ENCODE peak calls at places on chromosomes 13 and 19, in four cellular contexts. F, K, M and Z are unnamed samples. For H3K4me1, the result is how much of the 10 kb centered on the place peaks cover.

GRCh38 chr19:15320118-15320517 is 12.2 kb downstream of the BRD4 start:
- DNase-seq in F (no peak), K (no peak), M (no peak), Z (no peak)

GRCh38 chr13:59360108-59360507 is 803.6 kb downstream of the DIAPH3 start:
- DNase-seq in F (no peak), K (no peak), M (no peak), Z (no peak)

GRCh38 chr19:51407631-51408131 is 9.8 kb downstream of the SIGLEC10 start:
- DNase-seq in F (no peak), K (peak), M (no peak), Z (no peak)

GRCh38 chr13:100068532-100068931 is 20.4 kb upstream of the PCCA start:
- DNase-seq in F (no peak), K (no peak), M (no peak), Z (no peak)

GRCh38 chr13:66888698-66889097 is 341.4 kb downstream of the PCDH9 start:
- DNase-seq in F (no peak), K (no peak), M (no peak), Z (no peak)

GRCh38 chr19:29482855-29483640 is 42.7 kb upstream of the VSTM2B start:
- DNase-seq in F (no peak), K (no peak), M (peak), Z (no peak)

GRCh38 chr19:35048911-35049411 is 7.4 kb downstream of the HPN start:
- DNase-seq in F (peak), K (no peak), M (no peak), Z (no peak)

GRCh38 chr13:59914556-59914955 is 249.2 kb downstream of the DIAPH3 start:
- DNase-seq in F (no peak), K (no peak), M (no peak), Z (no peak)

GRCh38 chr19:7223429-7223828 is 70.8 kb downstream of the INSR start:
- DNase-seq in F (no peak), K (no peak), M (no peak), Z (no peak)

GRCh38 chr13:106651442-106651841 is 83.5 kb upstream of the ARGLU1 start:
- DNase-seq in F (no peak), K (no peak), M (no peak), Z (no peak)

GRCh38 chr13:112722433-112723250 is 32.8 kb downstream of the ATP11A start:
- DNase-seq in F (peak), K (peak), M (peak), Z (no peak)

GRCh38 chr19:18967358-18968146 is 26.5 kb upstream of the HOMER3 start:
- DNase-seq in F (peak), K (peak), M (peak), Z (peak)

GRCh38 chr13:52955505-52955904 is 73.1 kb upstream of the OLFM4 start:
- DNase-seq in F (no peak), K (no peak), M (no peak), Z (no peak)

GRCh38 chr19:46487802-46488445 is 7.7 kb downstream of the PNMA8B start:
- DNase-seq in F (peak), K (peak), M (peak), Z (peak)
- H3K4me1 ChIP-seq in F (under half), K (under half), M (under half), Z (under half)

GRCh38 chr13:31764556-31764955 is 25.2 kb downstream of the RXFP2 start:
- DNase-seq in F (no peak), K (no peak), M (no peak), Z (no peak)
- H3K4me1 ChIP-seq in F (under half), K (under half), M (under half), Z (under half)

GRCh38 chr19:572891-573825 is 762 bp downstream of the BSG start:
- DNase-seq in F (peak), K (peak), M (no peak), Z (peak)
- H3K4me1 ChIP-seq in F (half or more), K (half or more), M (under half), Z (under half)

GRCh38 chr19:12924621-12925310 is 5.7 kb upstream of the SYCE2 start:
- DNase-seq in F (no peak), K (no peak), M (no peak), Z (no peak)
- H3K4me1 ChIP-seq in F (under half), K (under half), M (under half), Z (under half)

DNA sequence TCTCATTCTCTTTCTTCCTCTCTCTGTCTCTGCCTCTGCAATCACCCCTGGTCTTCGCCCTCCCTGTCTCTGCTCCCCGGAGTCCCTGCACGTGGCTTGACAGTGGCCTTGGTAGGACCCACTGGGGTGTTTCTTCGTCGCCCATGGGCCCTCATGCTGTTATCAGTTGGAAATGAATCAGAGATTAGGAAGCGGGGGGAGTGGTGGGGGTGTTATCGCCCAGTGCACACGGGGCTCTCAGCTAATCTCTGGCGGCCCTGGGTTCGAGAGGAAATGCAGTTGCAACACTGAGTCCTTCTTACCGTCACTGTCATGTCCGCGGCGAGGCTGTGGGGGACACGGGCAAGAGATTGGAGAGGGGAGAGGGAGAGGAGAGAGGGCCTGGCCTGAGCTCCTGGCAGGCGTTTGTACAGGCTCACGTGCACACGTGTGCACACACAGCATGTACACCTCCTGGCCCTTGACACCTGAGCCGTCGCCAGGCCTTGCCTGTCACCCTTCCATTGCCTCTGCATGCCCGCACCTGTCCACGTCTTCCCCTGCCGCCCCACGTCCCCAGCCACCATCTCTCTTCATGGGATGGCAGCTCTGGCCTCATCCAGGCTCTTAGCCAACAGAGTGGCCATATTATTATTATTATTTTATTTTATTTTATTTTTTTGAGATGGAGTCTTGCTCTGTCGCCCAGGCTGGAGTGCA is 37.8 kb upstream of the SLC7A10 start:
- DNase-seq in F (no peak), K (no peak), M (no peak), Z (no peak)
- H3K4me1 ChIP-seq in F (under half), K (under half), M (under half), Z (under half)

DNA sequence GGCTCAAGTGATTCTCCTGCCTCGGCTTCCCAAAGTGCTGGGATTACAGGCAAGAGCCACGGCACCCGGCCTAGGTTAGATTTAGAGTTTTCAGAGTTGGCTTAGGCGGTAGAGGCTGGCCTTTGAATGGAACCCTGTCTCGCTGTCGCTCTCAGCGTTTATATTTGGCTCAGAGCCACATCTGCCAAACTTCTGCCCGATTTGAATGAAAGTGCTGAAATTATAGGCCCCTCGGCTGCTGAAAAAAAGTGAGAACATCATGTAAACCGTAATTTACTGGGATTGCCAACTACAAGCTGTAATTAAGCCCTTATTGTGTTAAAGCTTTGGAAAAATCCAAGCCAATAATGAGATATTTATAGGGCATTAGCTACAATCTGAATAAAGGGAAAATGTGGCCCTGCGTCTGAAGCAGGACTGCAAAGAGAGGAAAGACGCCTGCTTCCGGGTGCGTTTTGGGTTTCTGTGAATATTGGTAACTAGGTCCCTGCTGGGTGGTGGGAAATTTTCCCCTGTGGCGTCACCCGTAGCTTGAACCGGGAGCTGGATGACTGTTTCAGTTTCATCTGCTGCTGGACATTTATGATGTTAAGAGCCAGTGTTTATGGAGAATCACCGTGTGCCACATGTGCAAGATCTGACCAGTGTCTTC is 9.8 kb downstream of the DNM2 start:
- DNase-seq in F (no peak), K (no peak), M (no peak), Z (no peak)
- H3K4me1 ChIP-seq in F (half or more), K (half or more), M (under half), Z (under half)

DNA sequence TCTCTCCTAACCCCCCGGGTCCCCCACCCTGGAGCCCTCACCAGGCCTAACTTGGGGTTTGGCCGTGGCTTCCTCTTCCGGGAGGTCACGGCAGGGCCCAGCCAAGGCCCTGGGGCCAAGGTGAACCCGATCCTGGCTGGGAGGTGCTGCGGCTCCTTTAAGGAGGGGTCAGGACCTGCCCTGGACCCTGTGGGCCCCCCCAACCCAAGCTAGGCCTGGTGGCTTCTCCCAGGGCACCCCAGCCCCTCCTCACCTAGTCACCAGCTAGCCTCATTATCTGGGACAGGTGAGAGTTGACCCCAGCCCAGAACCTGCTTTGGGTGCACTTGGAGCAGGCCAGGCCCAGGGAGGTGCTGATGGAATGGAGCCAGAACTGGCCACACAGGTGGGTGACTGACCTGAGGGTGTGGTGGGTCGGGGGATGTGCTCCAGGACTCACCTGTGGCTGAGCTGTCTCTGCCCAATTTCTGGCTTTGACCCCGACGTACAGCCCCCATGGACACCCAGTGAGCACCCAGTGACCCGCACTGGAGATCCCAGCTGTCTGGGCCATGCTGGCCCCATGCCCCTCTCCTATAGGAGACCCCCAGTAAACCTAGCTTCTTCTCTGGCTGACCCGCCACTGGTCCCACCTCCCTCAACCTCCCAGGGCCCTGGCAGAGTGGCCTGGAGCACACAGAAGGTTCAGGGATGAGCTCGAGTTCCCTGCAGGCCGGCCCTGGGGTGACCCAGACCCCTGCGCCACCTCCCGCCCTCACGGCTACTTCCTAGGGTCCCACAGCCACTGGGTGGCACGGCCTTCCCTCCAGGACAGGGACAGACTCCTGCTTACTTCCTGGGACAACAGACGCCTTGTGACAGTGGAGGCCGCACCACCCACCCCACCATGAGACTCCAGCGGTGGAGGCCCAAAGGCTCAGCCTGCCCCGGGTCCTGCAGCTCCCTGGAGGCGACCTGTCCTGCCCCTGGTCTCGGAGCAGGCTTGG is 6.7 kb upstream of the MKNK2 start:
- DNase-seq in F (no peak), K (peak), M (no peak), Z (no peak)
- H3K4me1 ChIP-seq in F (half or more), K (half or more), M (under half), Z (under half)

GRCh38 chr19:10105241-10106099 is 692 bp upstream of the PPAN start:
- DNase-seq in F (no peak), K (no peak), M (no peak), Z (peak)

GRCh38 chr19:10109528-10109927 is 2.0 kb upstream of the P2RY11 start:
- DNase-seq in F (no peak), K (no peak), M (no peak), Z (no peak)

GRCh38 chr19:10107254-10107653 is 1.1 kb downstream of the PPAN start:
- DNase-seq in F (no peak), K (no peak), M (no peak), Z (no peak)

GRCh38 chr19:10106100-10106936 is at the start of gene PPAN:
- DNase-seq in F (peak), K (peak), M (peak), Z (peak)

DNA sequence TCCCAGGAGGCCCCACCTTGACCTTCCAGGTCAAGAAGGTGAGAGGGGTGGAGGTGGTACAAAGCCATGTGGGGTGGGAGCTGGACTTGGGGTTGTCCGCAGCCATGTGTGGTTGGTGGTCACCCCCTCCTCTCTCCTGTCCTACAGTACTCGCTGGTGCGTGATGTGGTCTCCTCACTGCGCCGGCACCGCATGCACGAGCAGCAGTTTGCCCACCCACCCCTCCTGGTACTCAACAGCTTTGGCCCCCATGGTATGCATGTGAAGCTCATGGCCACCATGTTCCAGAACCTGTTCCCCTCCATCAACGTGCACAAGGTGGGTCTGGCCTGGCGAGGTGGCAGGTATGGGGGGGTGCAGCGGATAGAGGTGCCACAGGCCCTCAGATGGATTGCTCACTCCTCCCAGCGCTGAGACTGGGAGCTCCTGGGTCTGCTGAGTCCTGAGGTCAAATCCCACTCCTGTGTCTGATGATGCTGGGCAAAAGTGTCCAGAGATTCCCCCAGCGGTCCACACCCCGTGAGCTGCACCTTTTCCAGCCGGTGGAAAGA is 1.7 kb downstream of the PPAN start:
- DNase-seq in F (no peak), K (no peak), M (no peak), Z (no peak)
- H3K4me1 ChIP-seq in F (under half), K (under half), M (under half), Z (under half)

GRCh38 chr19:38265213-38265861 is 964 bp downstream of the SPINT2 start:
- DNase-seq in F (no peak), K (no peak), M (no peak), Z (peak)

GRCh38 chr19:38267780-38268430 is 3.5 kb downstream of the SPINT2 start:
- DNase-seq in F (no peak), K (no peak), M (no peak), Z (peak)

GRCh38 chr19:38264486-38265212 is at the start of gene SPINT2:
- DNase-seq in F (no peak), K (peak), M (no peak), Z (no peak)

GRCh38 chr19:38266981-38267597 is 2.7 kb downstream of the SPINT2 start:
- DNase-seq in F (no peak), K (no peak), M (no peak), Z (peak)

DNA sequence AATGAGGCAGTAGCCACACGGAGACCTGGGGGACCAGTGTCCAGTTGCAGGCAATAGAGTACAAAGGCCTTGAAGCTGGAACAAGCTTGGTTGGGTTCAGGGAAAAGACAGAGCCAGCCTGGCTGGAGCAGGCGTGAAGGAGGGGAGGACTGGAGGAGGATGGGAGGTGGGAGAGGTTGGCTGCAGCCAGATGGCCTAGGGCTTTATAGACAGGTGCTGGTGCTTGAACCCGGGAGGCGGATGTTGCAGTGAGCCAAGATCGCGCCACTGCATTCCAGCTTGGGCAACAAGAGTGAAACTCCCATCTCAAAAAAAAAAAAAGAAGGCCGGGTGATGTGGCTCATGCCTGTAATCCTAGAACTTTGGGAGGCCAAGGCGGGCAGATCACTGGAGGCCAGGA is 1.7 kb downstream of the SPINT2 start:
- DNase-seq in F (no peak), K (no peak), M (no peak), Z (peak)
- H3K4me1 ChIP-seq in F (under half), K (under half), M (under half), Z (under half)